ENCODE peak calls at places on chromosomes 12 and 14, in five cellular contexts. One of them, this sample, is unnamed.

GRCh38 chr12:47328831-47329545 is 249.2 kb upstream of the AMIGO2 start:
- DNase-seq in A549: no peak
- DNase-seq in foreskin keratinocyte: peak
- DNase-seq in PC-9: no peak
- DNase-seq in body of pancreas: no peak
- DNase-seq in this sample: peak

GRCh38 chr12:59405992-59406391 is 189.8 kb upstream of the SLC16A7 start:
- DNase-seq in A549: no peak
- DNase-seq in foreskin keratinocyte: no peak
- DNase-seq in PC-9: no peak
- DNase-seq in body of pancreas: no peak
- DNase-seq in this sample: no peak

GRCh38 chr12:122951979-122952892 is 14.0 kb downstream of the ABCB9 start:
- DNase-seq in A549: peak
- DNase-seq in foreskin keratinocyte: peak
- DNase-seq in PC-9: peak
- DNase-seq in body of pancreas: peak
- DNase-seq in this sample: no peak

GRCh38 chr14:52032196-52032865 is 36.5 kb downstream of the NID2 start:
- DNase-seq in A549: no peak
- DNase-seq in foreskin keratinocyte: no peak
- DNase-seq in PC-9: no peak
- DNase-seq in body of pancreas: no peak
- DNase-seq in this sample: no peak

GRCh38 chr14:54278087-54278486 is 118.7 kb upstream of the CDKN3 start:
- DNase-seq in A549: no peak
- DNase-seq in foreskin keratinocyte: no peak
- DNase-seq in PC-9: no peak
- DNase-seq in body of pancreas: no peak
- DNase-seq in this sample: no peak

GRCh38 chr14:45072121-45072520 is 11.8 kb upstream of the PRPF39 start:
- DNase-seq in A549: no peak
- DNase-seq in foreskin keratinocyte: no peak
- DNase-seq in PC-9: no peak
- DNase-seq in body of pancreas: no peak
- DNase-seq in this sample: no peak

GRCh38 chr12:6383572-6384498 is at the start of gene LTBR:
- DNase-seq in A549: peak
- DNase-seq in foreskin keratinocyte: peak
- DNase-seq in PC-9: peak
- DNase-seq in body of pancreas: peak
- DNase-seq in this sample: peak

GRCh38 chr12:26790645-26790994 is 42.4 kb downstream of the ITPR2 start:
- DNase-seq in A549: no peak
- DNase-seq in foreskin keratinocyte: no peak
- DNase-seq in PC-9: no peak
- DNase-seq in body of pancreas: no peak
- DNase-seq in this sample: no peak

GRCh38 chr12:93153321-93153720 is 224.2 kb upstream of the EEA1 start:
- DNase-seq in A549: no peak
- DNase-seq in foreskin keratinocyte: no peak
- DNase-seq in PC-9: no peak
- DNase-seq in body of pancreas: no peak
- DNase-seq in this sample: no peak

GRCh38 chr12:28497889-28498411 is 307.7 kb downstream of the CCDC91 start:
- DNase-seq in A549: peak
- DNase-seq in foreskin keratinocyte: peak
- DNase-seq in PC-9: peak
- DNase-seq in body of pancreas: no peak
- DNase-seq in this sample: peak

GRCh38 chr12:50924439-50925341 is 27.7 kb upstream of the HIGD1C start:
- DNase-seq in A549: peak
- DNase-seq in foreskin keratinocyte: peak
- DNase-seq in PC-9: peak
- DNase-seq in body of pancreas: peak
- DNase-seq in this sample: no peak

GRCh38 chr12:13595536-13596450 is 385.6 kb downstream of the GRIN2B start:
- DNase-seq in A549: no peak
- DNase-seq in foreskin keratinocyte: peak
- DNase-seq in PC-9: no peak
- DNase-seq in body of pancreas: no peak
- DNase-seq in this sample: no peak

GRCh38 chr14:53956427-53957201 is at the start of gene BMP4:
- DNase-seq in A549: peak
- DNase-seq in foreskin keratinocyte: peak
- DNase-seq in PC-9: peak
- DNase-seq in body of pancreas: peak
- DNase-seq in this sample: no peak

GRCh38 chr12:45729233-45730115 is at the start of gene ARID2:
- DNase-seq in A549: peak
- DNase-seq in foreskin keratinocyte: peak
- DNase-seq in PC-9: peak
- DNase-seq in body of pancreas: peak
- DNase-seq in this sample: no peak

GRCh38 chr12:127620956-127621355 is 646.0 kb upstream of the TMEM132C start:
- DNase-seq in A549: no peak
- DNase-seq in foreskin keratinocyte: no peak
- DNase-seq in PC-9: no peak
- DNase-seq in body of pancreas: no peak
- DNase-seq in this sample: no peak

GRCh38 chr12:124605150-124605549 is 37.7 kb upstream of the NCOR2 start:
- DNase-seq in A549: no peak
- DNase-seq in foreskin keratinocyte: no peak
- DNase-seq in PC-9: no peak
- DNase-seq in body of pancreas: no peak
- DNase-seq in this sample: no peak

GRCh38 chr12:124608451-124608870 is 41.0 kb upstream of the NCOR2 start:
- DNase-seq in A549: no peak
- DNase-seq in foreskin keratinocyte: peak
- DNase-seq in PC-9: no peak
- DNase-seq in body of pancreas: peak
- DNase-seq in this sample: no peak

GRCh38 chr12:124603910-124604775 is 36.7 kb upstream of the NCOR2 start:
- DNase-seq in A549: peak
- DNase-seq in foreskin keratinocyte: no peak
- DNase-seq in PC-9: no peak
- DNase-seq in body of pancreas: no peak
- DNase-seq in this sample: no peak

GRCh38 chr12:124607681-124608425 is 40.4 kb upstream of the NCOR2 start:
- DNase-seq in A549: no peak
- DNase-seq in foreskin keratinocyte: peak
- DNase-seq in PC-9: no peak
- DNase-seq in body of pancreas: no peak
- DNase-seq in this sample: no peak

GRCh38 chr12:124605869-124606774 is 38.7 kb upstream of the NCOR2 start:
- DNase-seq in A549: no peak
- DNase-seq in foreskin keratinocyte: no peak
- DNase-seq in PC-9: no peak
- DNase-seq in body of pancreas: no peak
- DNase-seq in this sample: no peak
- H3K27ac ChIP-seq in A549: peak
- H3K27ac ChIP-seq in foreskin keratinocyte: no peak
- H3K27ac ChIP-seq in PC-9: no peak
- H3K27ac ChIP-seq in body of pancreas: no peak
- H3K27ac ChIP-seq in this sample: no peak

GRCh38 chr12:114698566-114699163 is 14.7 kb upstream of the TBX3 start:
- DNase-seq in A549: no peak
- DNase-seq in foreskin keratinocyte: no peak
- DNase-seq in PC-9: no peak
- DNase-seq in body of pancreas: no peak
- DNase-seq in this sample: no peak
- H3K27ac ChIP-seq in A549: no peak
- H3K27ac ChIP-seq in foreskin keratinocyte: no peak
- H3K27ac ChIP-seq in PC-9: no peak
- H3K27ac ChIP-seq in body of pancreas: no peak
- H3K27ac ChIP-seq in this sample: no peak

GRCh38 chr12:65277994-65278575 is 398 bp upstream of the MSRB3 start:
- DNase-seq in A549: no peak
- DNase-seq in foreskin keratinocyte: no peak
- DNase-seq in PC-9: no peak
- DNase-seq in body of pancreas: peak
- DNase-seq in this sample: no peak
- H3K27ac ChIP-seq in A549: peak
- H3K27ac ChIP-seq in foreskin keratinocyte: no peak
- H3K27ac ChIP-seq in PC-9: no peak
- H3K27ac ChIP-seq in body of pancreas: peak
- H3K27ac ChIP-seq in this sample: no peak

GRCh38 chr12:2378835-2379330 is 326.1 kb downstream of the CACNA1C start:
- DNase-seq in A549: no peak
- DNase-seq in foreskin keratinocyte: no peak
- DNase-seq in PC-9: no peak
- DNase-seq in body of pancreas: no peak
- DNase-seq in this sample: no peak

GRCh38 chr12:2373307-2373706 is 320.5 kb downstream of the CACNA1C start:
- DNase-seq in A549: no peak
- DNase-seq in foreskin keratinocyte: no peak
- DNase-seq in PC-9: no peak
- DNase-seq in body of pancreas: no peak
- DNase-seq in this sample: no peak

GRCh38 chr12:2374092-2374740 is 321.4 kb downstream of the CACNA1C start:
- DNase-seq in A549: no peak
- DNase-seq in foreskin keratinocyte: no peak
- DNase-seq in PC-9: no peak
- DNase-seq in body of pancreas: no peak
- DNase-seq in this sample: no peak

GRCh38 chr12:2375871-2376270 is 323.1 kb downstream of the CACNA1C start:
- DNase-seq in A549: no peak
- DNase-seq in foreskin keratinocyte: no peak
- DNase-seq in PC-9: no peak
- DNase-seq in body of pancreas: no peak
- DNase-seq in this sample: no peak

DNA sequence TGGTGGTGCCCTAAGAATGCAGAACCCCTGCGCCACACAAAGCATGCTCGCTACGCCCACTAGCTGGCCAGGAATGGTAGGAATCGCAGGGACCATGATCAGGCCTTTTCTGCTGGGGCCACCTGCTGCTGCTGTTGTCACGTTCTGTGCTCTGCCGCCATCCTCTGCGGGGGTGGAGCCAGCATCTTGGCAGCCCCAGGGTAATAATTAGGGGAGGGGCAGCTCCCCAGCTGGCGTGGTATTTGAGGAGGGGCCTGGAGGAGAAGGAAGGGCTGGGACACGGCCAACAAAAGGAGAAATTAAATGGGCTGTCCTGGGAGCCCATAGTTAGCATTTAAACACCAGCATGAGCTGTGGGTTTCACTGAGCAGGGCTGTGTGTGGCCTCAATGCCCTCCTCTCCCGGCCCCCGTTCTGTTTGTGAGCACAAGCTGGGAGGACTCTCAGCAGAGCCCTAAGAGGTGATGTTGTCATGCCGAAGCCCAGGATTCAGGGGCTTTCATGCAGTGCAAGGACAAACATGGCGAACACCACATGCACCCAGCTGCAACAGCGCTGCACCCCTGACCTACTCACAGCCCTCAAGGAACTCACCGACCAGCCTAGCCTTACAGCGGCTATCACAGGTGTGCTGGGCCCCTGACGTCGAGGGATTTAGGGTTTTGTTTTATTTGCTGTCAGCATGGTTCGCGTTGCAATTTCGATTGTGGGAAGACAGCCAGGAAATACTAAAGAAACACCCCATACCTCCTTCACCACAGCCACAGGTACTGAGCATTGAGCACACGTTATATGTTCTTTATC is 324.3 kb downstream of the CACNA1C start:
- DNase-seq in A549: no peak
- DNase-seq in foreskin keratinocyte: no peak
- DNase-seq in PC-9: no peak
- DNase-seq in body of pancreas: no peak
- DNase-seq in this sample: no peak
- H3K27ac ChIP-seq in A549: no peak
- H3K27ac ChIP-seq in foreskin keratinocyte: no peak
- H3K27ac ChIP-seq in PC-9: no peak
- H3K27ac ChIP-seq in body of pancreas: no peak
- H3K27ac ChIP-seq in this sample: no peak

GRCh38 chr12:77122236-77122635 is 56.9 kb upstream of the E2F7 start:
- DNase-seq in A549: peak
- DNase-seq in foreskin keratinocyte: peak
- DNase-seq in PC-9: peak
- DNase-seq in body of pancreas: peak
- DNase-seq in this sample: peak
- H3K27ac ChIP-seq in A549: peak
- H3K27ac ChIP-seq in foreskin keratinocyte: peak
- H3K27ac ChIP-seq in PC-9: peak
- H3K27ac ChIP-seq in body of pancreas: no peak
- H3K27ac ChIP-seq in this sample: peak